ENCODE peak calls at places on chromosomes 6 and 20, in eight cellular contexts. H is cardiac muscle cell, I is right atrium auricular region, O is WERI-Rb-1, P is pancreas, C is SK-N-SH, J is body of pancreas, S is OCI-LY7. L is an unnamed sample. For H3K36me3, the result is how much of the 10 kb centered on the place peaks cover.

GRCh38 chr6:168157272-168158007 is 78.4 kb upstream of the FRMD1 start:
- DNase-seq in H (peak), I (peak), O (peak), P (no peak), C (no peak), J (no peak), S (no peak), L (no peak)

GRCh38 chr6:25694366-25694765 is 42.4 kb downstream of the SCGN start:
- DNase-seq in H (no peak), I (no peak), O (no peak), P (no peak), C (no peak), J (no peak), S (no peak), L (no peak)

GRCh38 chr6:148455674-148456559 is 113.3 kb downstream of the SASH1 start:
- DNase-seq in H (no peak), I (no peak), O (no peak), P (no peak), C (no peak), J (no peak), S (no peak), L (no peak)

GRCh38 chr6:91691449-91691848 is 1104.6 kb upstream of the MAP3K7 start:
- DNase-seq in H (no peak), I (no peak), O (no peak), P (no peak), C (no peak), J (no peak), S (no peak), L (no peak)

GRCh38 chr6:131657630-131658111 is 20.6 kb downstream of the ENPP3 start:
- DNase-seq in H (peak), I (no peak), O (no peak), P (no peak), C (no peak), J (no peak), S (no peak), L (peak)

GRCh38 chr6:161264181-161264580 is 9.7 kb downstream of the AGPAT4 start:
- DNase-seq in H (no peak), I (no peak), O (no peak), P (no peak), C (no peak), J (no peak), S (no peak), L (no peak)

GRCh38 chr6:674406-674805 is 17.5 kb upstream of the HUS1B start:
- DNase-seq in H (no peak), I (no peak), O (no peak), P (no peak), C (no peak), J (no peak), S (no peak), L (no peak)

GRCh38 chr6:92911301-92911700 is 508.1 kb downstream of the EPHA7 start:
- DNase-seq in H (no peak), I (no peak), O (no peak), P (no peak), C (no peak), J (no peak), S (peak), L (no peak)

GRCh38 chr20:14963262-14963663 is 625.9 kb upstream of the FLRT3 start:
- DNase-seq in H (peak), I (no peak), O (no peak), P (no peak), C (no peak), J (no peak), S (no peak), L (peak)

GRCh38 chr20:59933296-59933848 is at the start of gene SYCP2:
- DNase-seq in H (peak), I (no peak), O (no peak), P (peak), C (peak), J (peak), S (no peak), L (no peak)

GRCh38 chr6:25173232-25173631 is 105.9 kb upstream of the CARMIL1 start:
- DNase-seq in H (no peak), I (no peak), O (no peak), P (no peak), C (no peak), J (no peak), S (no peak), L (no peak)

GRCh38 chr20:47382746-47383145 is 26.2 kb upstream of the ZMYND8 start:
- DNase-seq in H (no peak), I (no peak), O (no peak), P (no peak), C (no peak), J (no peak), S (no peak), L (no peak)

GRCh38 chr6:26553739-26554668 is 15.8 kb downstream of the HMGN4 start:
- DNase-seq in H (peak), I (peak), O (peak), P (peak), C (no peak), J (peak), S (peak), L (peak)

GRCh38 chr6:157224178-157224956 is 99.0 kb downstream of the TMEM242 start:
- DNase-seq in H (no peak), I (peak), O (no peak), P (no peak), C (no peak), J (no peak), S (peak), L (no peak)

GRCh38 chr6:32982084-32982701 is 13.8 kb downstream of the BRD2 start:
- DNase-seq in H (peak), I (no peak), O (no peak), P (no peak), C (no peak), J (no peak), S (peak), L (no peak)

GRCh38 chr20:50338479-50339195 is 148.0 kb downstream of the CEBPB start:
- DNase-seq in H (peak), I (no peak), O (no peak), P (no peak), C (no peak), J (no peak), S (no peak), L (no peak)

GRCh38 chr6:44034391-44034861 is 92.8 kb downstream of the MRPL14 start:
- DNase-seq in H (no peak), I (no peak), O (peak), P (no peak), C (no peak), J (no peak), S (no peak), L (peak)

GRCh38 chr6:118893095-118893881 is 664 bp upstream of the ASF1A start:
- DNase-seq in H (peak), I (no peak), O (no peak), P (no peak), C (no peak), J (peak), S (peak), L (peak)

GRCh38 chr6:20367716-20368485 is 33.8 kb upstream of the E2F3 start:
- DNase-seq in H (no peak), I (no peak), O (no peak), P (no peak), C (no peak), J (no peak), S (no peak), L (no peak)

GRCh38 chr6:157283330-157283898 is 39.9 kb downstream of the TMEM242 start:
- DNase-seq in H (no peak), I (no peak), O (no peak), P (no peak), C (no peak), J (no peak), S (no peak), L (no peak)

GRCh38 chr6:163804991-163805390 is 390.5 kb downstream of the QKI start:
- DNase-seq in H (no peak), I (no peak), O (no peak), P (no peak), C (no peak), J (no peak), S (no peak), L (no peak)

GRCh38 chr6:7165002-7165735 is 57.4 kb downstream of the RREB1 start:
- DNase-seq in H (peak), I (no peak), O (no peak), P (no peak), C (no peak), J (peak), S (no peak), L (no peak)

GRCh38 chr20:18712116-18712515 is 101.5 kb upstream of the SCP2D1 start:
- DNase-seq in H (no peak), I (no peak), O (no peak), P (no peak), C (no peak), J (no peak), S (no peak), L (no peak)

GRCh38 chr6:2764610-2765165 is 505 bp upstream of the WRNIP1 start:
- DNase-seq in H (peak), I (no peak), O (peak), P (no peak), C (peak), J (peak), S (peak), L (no peak)

GRCh38 chr6:6395581-6396197 is 75.2 kb upstream of the F13A1 start:
- DNase-seq in H (no peak), I (no peak), O (no peak), P (no peak), C (no peak), J (peak), S (no peak), L (no peak)

GRCh38 chr6:132530293-132530974 is 7.6 kb upstream of the TAAR9 start:
- DNase-seq in H (peak), I (no peak), O (peak), P (no peak), C (peak), J (peak), S (peak), L (peak)

GRCh38 chr20:8144282-8145245 is 12.5 kb downstream of the PLCB1 start:
- DNase-seq in H (peak), I (no peak), O (no peak), P (no peak), C (no peak), J (no peak), S (no peak), L (no peak)

GRCh38 chr20:25274481-25274880 is 26.6 kb downstream of the PYGB start:
- DNase-seq in H (no peak), I (no peak), O (peak), P (peak), C (no peak), J (no peak), S (no peak), L (no peak)
- H3K36me3 ChIP-seq in H (half or more), I (half or more), O (half or more), P (under half), C (half or more), J (under half), S (under half), L (under half)

GRCh38 chr6:96834070-96834469 is 3.2 kb downstream of the GPR63 start:
- DNase-seq in H (no peak), I (no peak), O (no peak), P (no peak), C (no peak), J (no peak), S (no peak), L (no peak)

GRCh38 chr6:96837138-96837971 is at the start of gene GPR63:
- DNase-seq in H (peak), I (no peak), O (peak), P (peak), C (peak), J (peak), S (peak), L (peak)

GRCh38 chr6:96832780-96833179 is 4.5 kb downstream of the GPR63 start:
- DNase-seq in H (no peak), I (no peak), O (no peak), P (no peak), C (no peak), J (no peak), S (no peak), L (no peak)

GRCh38 chr6:96841241-96841824 is 4.1 kb upstream of the GPR63 start:
- DNase-seq in H (no peak), I (no peak), O (no peak), P (no peak), C (no peak), J (no peak), S (no peak), L (no peak)

GRCh38 chr6:96836579-96837137 is 619 bp downstream of the GPR63 start:
- DNase-seq in H (peak), I (no peak), O (no peak), P (no peak), C (peak), J (peak), S (no peak), L (peak)
- H3K27ac ChIP-seq in H (no peak), I (peak), O (peak), P (peak), C (peak), J (no peak), S (no peak), L (no peak)

DNA sequence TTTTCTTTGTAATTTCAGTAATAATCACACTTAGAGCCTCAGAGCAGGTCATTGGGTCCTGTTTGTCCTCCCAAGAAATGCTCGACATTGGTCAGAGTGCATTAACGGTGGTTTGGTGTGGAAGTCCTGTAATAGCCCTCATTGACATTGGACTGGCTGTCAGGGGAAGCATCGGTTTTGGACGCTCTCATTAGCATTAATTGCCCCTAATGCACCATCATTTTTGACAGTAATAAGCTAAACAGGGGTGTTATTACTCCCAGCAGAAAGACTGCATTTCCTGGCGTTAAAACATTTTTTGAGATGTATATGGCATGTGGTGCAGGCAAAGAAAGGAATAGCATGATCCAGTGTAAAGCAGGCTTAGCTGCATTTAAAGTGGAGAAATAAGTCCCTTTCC is 40.9 kb upstream of the MROH8 start:
- DNase-seq in H (no peak), I (no peak), O (no peak), P (no peak), C (peak), J (no peak), S (no peak), L (no peak)
- H3K36me3 ChIP-seq in H (under half), I (under half), O (half or more), P (under half), C (half or more), J (under half), S (half or more), L (under half)

DNA sequence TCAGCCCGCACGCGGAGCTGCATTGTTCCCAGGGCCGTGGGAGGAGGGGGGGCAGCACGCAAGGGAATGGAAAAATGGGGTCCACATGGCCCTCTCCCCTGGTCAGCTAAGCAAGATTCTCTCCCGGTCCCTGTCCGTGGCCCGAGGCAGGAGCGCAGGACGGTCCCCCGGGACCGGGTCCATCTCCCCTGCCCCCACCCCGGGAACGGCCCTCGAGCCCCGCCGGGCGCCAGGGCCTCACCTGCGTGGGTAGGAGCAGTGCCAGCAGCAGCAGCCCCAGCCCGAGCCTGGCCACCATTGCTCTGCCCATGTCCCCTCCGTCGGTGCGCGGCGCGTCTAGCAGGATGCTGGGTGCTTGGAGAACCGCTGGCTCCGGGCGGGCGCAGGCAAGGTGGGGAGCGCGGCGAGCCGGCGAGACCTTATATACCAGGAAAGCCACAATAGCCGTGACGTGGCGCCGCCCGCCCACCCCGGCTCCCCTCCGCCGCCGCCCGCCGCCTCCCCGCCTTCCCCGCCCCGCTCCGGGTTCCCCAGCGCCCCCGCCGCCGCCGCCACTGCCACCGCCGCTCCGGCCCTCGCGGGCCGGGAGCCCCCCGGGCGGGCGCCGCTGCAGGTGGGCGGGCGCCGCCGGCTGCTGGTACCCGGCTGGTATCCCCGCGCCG is at the start of gene CD24:
- DNase-seq in H (no peak), I (no peak), O (peak), P (peak), C (peak), J (peak), S (peak), L (peak)
- H3K27ac ChIP-seq in H (peak), I (no peak), O (peak), P (peak), C (no peak), J (peak), S (peak), L (peak)

GRCh38 chr20:34355427-34355826 is 7.6 kb upstream of the ITCH start:
- DNase-seq in H (no peak), I (no peak), O (no peak), P (no peak), C (no peak), J (no peak), S (no peak), L (no peak)
- H3K36me3 ChIP-seq in H (under half), I (under half), O (under half), P (under half), C (under half), J (under half), S (under half), L (under half)

GRCh38 chr20:38165089-38165965 is at the start of gene TGM2:
- DNase-seq in H (peak), I (peak), O (peak), P (peak), C (peak), J (peak), S (peak), L (peak)
- H3K27ac ChIP-seq in H (no peak), I (peak), O (no peak), P (no peak), C (no peak), J (no peak), S (no peak), L (peak)

DNA sequence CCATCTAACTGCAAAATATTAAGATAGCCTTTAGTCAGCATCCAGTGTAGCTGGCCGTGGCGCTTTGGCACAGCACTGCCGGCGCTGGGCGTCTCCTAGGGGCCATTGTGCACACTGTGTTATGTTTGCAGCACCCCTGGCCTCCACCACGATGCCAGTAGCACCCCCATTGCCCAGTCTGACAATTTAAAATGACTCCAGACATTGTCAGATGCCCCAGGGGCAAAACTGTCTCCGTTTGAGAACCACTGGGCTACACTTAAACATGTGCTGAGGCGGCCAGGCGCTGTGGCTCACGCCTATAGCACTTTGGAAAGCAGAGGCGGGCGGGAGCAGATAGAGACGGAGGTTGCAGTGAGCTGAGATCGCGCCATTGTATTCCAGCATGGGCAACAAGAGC is 6.0 kb upstream of the MTG2 start:
- DNase-seq in H (no peak), I (no peak), O (no peak), P (peak), C (peak), J (no peak), S (no peak), L (no peak)
- H3K36me3 ChIP-seq in H (under half), I (under half), O (half or more), P (under half), C (under half), J (under half), S (under half), L (under half)

DNA sequence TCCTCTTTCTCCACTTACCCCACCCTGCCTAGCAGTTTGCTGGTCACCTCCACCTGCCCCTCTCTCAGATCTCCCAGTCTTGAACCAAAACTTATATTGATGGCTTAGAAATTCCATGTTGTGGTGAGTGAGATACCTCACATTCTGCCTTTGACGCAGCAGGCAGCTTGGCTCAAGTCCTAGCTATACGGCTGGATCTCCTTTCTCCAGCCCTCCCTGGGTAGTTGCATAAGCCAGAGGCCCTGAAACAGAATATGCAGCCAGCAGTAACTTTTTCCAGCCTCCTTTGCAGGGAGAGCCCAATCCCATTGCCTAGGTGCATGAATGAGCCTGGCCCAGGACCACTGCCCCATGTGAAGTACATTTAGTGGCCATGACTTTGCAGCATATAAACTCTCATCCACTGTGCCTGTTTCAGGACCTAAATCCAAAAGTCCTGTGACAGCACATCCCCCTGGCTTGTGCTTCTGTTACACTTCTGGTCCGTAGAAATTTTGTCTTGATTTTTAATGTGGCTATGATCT is 202.2 kb upstream of the CDYL start:
- DNase-seq in H (peak), I (no peak), O (no peak), P (no peak), C (no peak), J (no peak), S (no peak), L (no peak)
- H3K27ac ChIP-seq in H (no peak), I (no peak), O (no peak), P (no peak), C (no peak), J (no peak), S (no peak), L (no peak)

GRCh38 chr6:169669147-169669546 is 32.7 kb downstream of the WDR27 start:
- DNase-seq in H (no peak), I (peak), O (no peak), P (no peak), C (no peak), J (no peak), S (no peak), L (no peak)
- H3K36me3 ChIP-seq in H (under half), I (under half), O (under half), P (under half), C (half or more), J (under half), S (half or more), L (under half)

L was measured in PC-9.